ENCODE peak calls at places on chromosomes 2 and 18, in seven cellular contexts. L is Kasumi-1; H is nephron progenitor cell; N is NCI-H1694; T is activated gamma-delta T cell treated with anti-CD3 and anti-CD28 coated beads, Interleukin-2, amount 50 U/mL, for 16 hours; Z is HL-60; D is HTR-8/SVneo. F is an unnamed sample.
A peak's percentile ranks its signal among the peaks of the same experiment; 100 is the strongest.

GRCh38 chr18:74880706-74881289 is 283.1 kb downstream of the ZNF407 start:
- DNase-seq in L (no peak), H (no peak), N (no peak), T (no peak), Z (no peak), D (no peak), F (no peak)

GRCh38 chr2:8682719-8683667 is 1.1 kb downstream of the ID2 start:
- DNase-seq in L (peak; percentile 43), H (peak; percentile 32), N (peak; percentile 80), T (peak; percentile 16), Z (peak; percentile 65), D (no peak), F (no peak)

GRCh38 chr2:157830696-157831570 is 45.2 kb downstream of the ACVR1 start:
- DNase-seq in L (no peak), H (no peak), N (no peak), T (no peak), Z (no peak), D (peak; percentile 76), F (no peak)

GRCh38 chr2:136582631-136583205 is 182.6 kb upstream of the THSD7B start:
- DNase-seq in L (peak; percentile 64), H (peak; percentile 75), N (no peak), T (no peak), Z (peak; percentile 12), D (peak; percentile 2), F (no peak)

GRCh38 chr2:102771114-102771513 is 9.3 kb downstream of the TMEM182 start:
- DNase-seq in L (no peak), H (no peak), N (no peak), T (no peak), Z (no peak), D (no peak), F (no peak)

GRCh38 chr2:128260239-128261138 is 58.2 kb downstream of the HS6ST1 start:
- DNase-seq in L (no peak), H (peak; percentile 25), N (no peak), T (no peak), Z (no peak), D (no peak), F (peak; percentile 87)

GRCh38 chr2:236250909-236251579 is 13.2 kb downstream of the ASB18 start:
- DNase-seq in L (no peak), H (no peak), N (no peak), T (no peak), Z (no peak), D (no peak), F (no peak)

GRCh38 chr2:85957256-85957655 is 68.5 kb upstream of the ST3GAL5 start:
- DNase-seq in L (no peak), H (no peak), N (no peak), T (no peak), Z (no peak), D (no peak), F (no peak)

GRCh38 chr18:9422816-9423519 is 52.3 kb upstream of the RALBP1 start:
- DNase-seq in L (no peak), H (no peak), N (no peak), T (no peak), Z (no peak), D (no peak), F (no peak)

GRCh38 chr2:144834363-144834762 is 314.4 kb upstream of the ZEB2 start:
- DNase-seq in L (no peak), H (no peak), N (no peak), T (no peak), Z (no peak), D (no peak), F (no peak)

F was measured in substantia nigra.